ENCODE peak calls at places on chromosomes 3 and 15, in five cellular contexts. H is H9, J is activated T-helper 1 cell treated with Interleukin-2 at 50 U/mL for 16 hours, K is GM23338, X is uterus. C is an unnamed sample.

GRCh38 chr3:140252812-140253656 is 318.0 kb downstream of the CLSTN2 start:
- DNase-seq in X (no peak), K (no peak), J (no peak), H (no peak), C (no peak)

GRCh38 chr3:89859738-89860137 is 752.3 kb downstream of the EPHA3 start:
- DNase-seq in K (peak; percentile 4), H (no peak), X (no peak), J (no peak), C (no peak)

GRCh38 chr15:62066663-62067447 is at the start of gene C2CD4A:
- DNase-seq in X (peak; percentile 59), K (peak; percentile 97), J (peak; percentile 36), H (peak; percentile 95), C (peak; percentile 51)

GRCh38 chr15:66897381-66897780 is 168.0 kb upstream of the SMAD3 start:
- DNase-seq in H (no peak), K (no peak), X (no peak), J (no peak), C (no peak)

GRCh38 chr15:65040461-65040860 is 4.7 kb upstream of the SLC51B start:
- DNase-seq in X (no peak), H (no peak), J (no peak), K (no peak), C (no peak)

GRCh38 chr3:119599558-119600174 is 2.0 kb downstream of the PLA1A start:
- DNase-seq in H (no peak), J (no peak), X (no peak), K (no peak), C (no peak)

GRCh38 chr3:49296781-49297420 is 19.9 kb upstream of the C3orf62 start:
- DNase-seq in J (no peak), H (no peak), K (no peak), X (peak; percentile 39), C (no peak)

GRCh38 chr15:99613887-99614642 is 48.3 kb downstream of the MEF2A start:
- DNase-seq in J (no peak), H (no peak), X (peak; percentile 39), K (no peak), C (no peak)

GRCh38 chr3:112293368-112294321 is at the start of gene SLC9C1:
- DNase-seq in H (peak; percentile 67), X (peak; percentile 54), J (no peak), K (peak; percentile 89), C (no peak)

GRCh38 chr3:123768480-123769359 is 115.4 kb downstream of the MYLK start:
- DNase-seq in X (no peak), J (no peak), H (no peak), K (no peak), C (no peak)

GRCh38 chr15:62994439-62994838 is 48.1 kb upstream of the TPM1 start:
- DNase-seq in X (no peak), H (no peak), J (no peak), K (no peak), C (no peak)

GRCh38 chr3:124620600-124621063 is 109.6 kb upstream of the UMPS start:
- DNase-seq in J (no peak), X (no peak), K (no peak), H (no peak), C (no peak)

GRCh38 chr3:188779537-188779936 is 392.2 kb upstream of the TPRG1 start:
- DNase-seq in H (no peak), K (no peak), J (no peak), X (no peak), C (no peak)

GRCh38 chr3:106103383-106103782 is 234.6 kb upstream of the CBLB start:
- DNase-seq in J (no peak), K (no peak), X (no peak), H (no peak), C (no peak)

GRCh38 chr3:172561894-172562664 is 38.8 kb upstream of the TNFSF10 start:
- DNase-seq in H (no peak), K (no peak), J (no peak), X (no peak), C (no peak)

GRCh38 chr3:1228289-1228688 is 135.5 kb downstream of the CNTN6 start:
- DNase-seq in K (no peak), X (no peak), H (no peak), J (no peak), C (no peak)

GRCh38 chr15:60120100-60120499 is 116.0 kb downstream of the FOXB1 start:
- DNase-seq in H (peak; percentile 76), K (peak; percentile 60), X (no peak), J (no peak), C (no peak)